ENCODE peak calls at places on chromosomes 6 and 20, in six cellular contexts. Q is HCT116, O is HepG2, C is H1, I is SK-N-SH, V is K562. N is an unnamed sample.

GRCh38 chr20:35886537-35886936 is 67.8 kb downstream of the SCAND1 start:
- DNase-seq in I (peak; percentile 76), C (no peak), V (no peak), O (no peak), Q (no peak), N (no peak)

GRCh38 chr6:37131104-37131959 is 38.6 kb upstream of the PIM1 start:
- DNase-seq in I (peak; percentile 85), V (no peak), Q (no peak), O (peak; percentile 68), C (no peak), N (no peak)

GRCh38 chr6:36618366-36619355 is 24.5 kb downstream of the SRSF3 start:
- DNase-seq in Q (no peak), I (no peak), C (no peak), O (no peak), V (no peak), N (no peak)

GRCh38 chr6:134165827-134166226 is 113.4 kb upstream of the SLC2A12 start:
- DNase-seq in Q (no peak), C (no peak), O (no peak), V (no peak), I (no peak), N (no peak)

GRCh38 chr6:1712451-1712850 is 102.7 kb downstream of the FOXC1 start:
- DNase-seq in O (peak; percentile 12), I (no peak), V (no peak), Q (no peak), C (no peak), N (no peak)

GRCh38 chr6:57173886-57174510 is 1.9 kb downstream of the BAG2 start:
- DNase-seq in Q (peak; percentile 36), I (peak; percentile 10), C (no peak), V (peak; percentile 37), O (peak; percentile 60), N (no peak)

GRCh38 chr6:161963634-161964244 is 689.9 kb upstream of the AGPAT4 start:
- DNase-seq in V (no peak), Q (no peak), I (no peak), C (no peak), O (no peak), N (no peak)

GRCh38 chr6:55490871-55491270 is 88.1 kb downstream of the HMGCLL1 start:
- DNase-seq in O (no peak), Q (no peak), V (no peak), C (no peak), I (no peak), N (no peak)

GRCh38 chr20:61886721-61887658 is 178.7 kb downstream of the TAF4 start:
- DNase-seq in Q (peak; percentile 23), I (peak; percentile 82), C (peak; percentile 66), V (peak; percentile 61), O (peak; percentile 53), N (peak; percentile 60)

GRCh38 chr20:5393218-5393870 is 76.6 kb upstream of the PROKR2 start:
- DNase-seq in Q (no peak), I (peak; percentile 45), V (no peak), C (no peak), O (no peak), N (no peak)

GRCh38 chr20:11112837-11113236 is 439.0 kb upstream of the JAG1 start:
- DNase-seq in O (no peak), Q (no peak), V (no peak), I (no peak), C (no peak), N (no peak)

GRCh38 chr6:47188588-47189021 is 121.1 kb downstream of the TNFRSF21 start:
- DNase-seq in C (no peak), I (no peak), Q (peak; percentile 80), V (no peak), O (peak; percentile 95), N (no peak)

GRCh38 chr20:5426026-5426425 is 109.3 kb upstream of the PROKR2 start:
- DNase-seq in C (no peak), Q (no peak), I (no peak), V (no peak), O (no peak), N (no peak)

GRCh38 chr6:100460650-100461204 is 4.0 kb downstream of the SIM1 start:
- DNase-seq in Q (no peak), I (no peak), C (peak; percentile 79), O (no peak), V (no peak), N (no peak)

GRCh38 chr20:8331740-8332412 is 199.8 kb downstream of the PLCB1 start:
- DNase-seq in V (no peak), Q (no peak), C (no peak), O (peak; percentile 86), I (no peak), N (no peak)

GRCh38 chr6:42914546-42914945 is 1.3 kb upstream of the PTCRA start:
- DNase-seq in V (no peak), Q (no peak), I (no peak), C (no peak), O (no peak), N (no peak)

GRCh38 chr6:101396552-101397173 is 3.2 kb downstream of the GRIK2 start:
- DNase-seq in I (no peak), C (peak; percentile 81), V (peak; percentile 29), Q (no peak), O (peak; percentile 36), N (peak; percentile 84)

GRCh38 chr6:77466055-77467028 is 3.1 kb upstream of the HTR1B start:
- DNase-seq in Q (no peak), C (peak; percentile 72), I (peak; percentile 54), V (no peak), O (peak; percentile 20), N (peak; percentile 43)

GRCh38 chr6:2858678-2859324 is 17.1 kb upstream of the SERPINB1 start:
- DNase-seq in I (no peak), O (no peak), V (no peak), Q (no peak), C (no peak), N (no peak)

GRCh38 chr6:144990768-144991167 is 705.6 kb downstream of the UTRN start:
- DNase-seq in C (no peak), I (no peak), V (no peak), Q (no peak), O (no peak), N (no peak)

GRCh38 chr6:63351995-63352586 is 32.3 kb upstream of the LGSN start:
- DNase-seq in O (peak; percentile 78), V (no peak), C (no peak), I (no peak), Q (peak; percentile 33), N (peak; percentile 58)

GRCh38 chr6:163985710-163986109 is 571.2 kb downstream of the QKI start:
- DNase-seq in V (no peak), C (no peak), I (no peak), Q (no peak), O (no peak), N (no peak)

GRCh38 chr6:30543824-30544223 is 12.5 kb downstream of the GNL1 start:
- DNase-seq in I (no peak), C (no peak), Q (no peak), O (no peak), V (no peak), N (no peak)

GRCh38 chr20:32203556-32204484 is 3.7 kb downstream of the PLAGL2 start:
- DNase-seq in V (no peak), O (no peak), I (no peak), Q (no peak), C (no peak), N (peak; percentile 74)

DNA sequence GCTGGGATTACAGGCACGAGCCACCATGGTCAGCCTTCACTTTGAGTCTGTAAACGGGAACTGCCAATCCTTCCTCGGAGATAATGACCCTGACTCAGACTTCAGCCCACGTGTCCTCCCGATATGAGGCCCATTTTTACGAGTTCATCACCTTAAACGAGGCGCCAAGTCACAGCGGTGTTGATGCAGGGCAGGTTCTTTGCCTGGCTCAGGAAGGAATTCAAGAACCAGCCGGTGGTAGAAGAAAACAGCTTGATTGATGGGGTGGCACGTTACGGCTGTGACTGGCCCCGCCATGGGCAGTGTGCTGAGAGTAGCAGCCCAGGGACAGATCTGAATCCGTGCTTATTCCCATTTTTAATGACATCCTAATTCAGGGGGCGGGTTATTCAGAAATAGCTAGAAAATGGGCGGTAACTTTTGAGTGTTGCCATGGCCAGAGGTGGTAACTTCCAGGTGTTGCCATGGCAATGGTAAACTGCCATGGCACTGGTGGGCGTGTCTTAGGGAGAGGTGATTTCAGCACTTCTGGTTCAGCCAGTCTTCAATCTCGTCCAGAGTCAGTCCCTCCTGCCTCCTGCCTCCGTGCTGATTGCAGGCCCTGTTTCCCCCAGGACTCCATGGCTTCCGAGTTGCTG is 9.1 kb upstream of the MAP1LC3A start:
- DNase-seq in O (peak; percentile 60), Q (peak; percentile 19), C (peak; percentile 64), I (no peak), V (peak; percentile 60), N (peak; percentile 71)
- TF ChIP-seq JUND in O (no peak), Q (no peak), C (no peak), I (no peak), V (peak; percentile 74), N (no peak)

GRCh38 chr6:155085582-155086253 is 90.6 kb downstream of the TIAM2 start:
- DNase-seq in O (peak; percentile 77), I (no peak), V (peak; percentile 64), Q (peak; percentile 36), C (no peak), N (no peak)

GRCh38 chr6:155089746-155090145 is 94.6 kb downstream of the TIAM2 start:
- DNase-seq in C (no peak), O (no peak), V (no peak), I (no peak), Q (no peak), N (no peak)

GRCh38 chr6:155090166-155090565 is 95.1 kb downstream of the TIAM2 start:
- DNase-seq in O (no peak), Q (no peak), C (no peak), V (no peak), I (no peak), N (no peak)

GRCh38 chr6:155091756-155092155 is 96.6 kb downstream of the TIAM2 start:
- DNase-seq in Q (no peak), I (no peak), O (no peak), C (no peak), V (no peak), N (no peak)

GRCh38 chr6:155088856-155089255 is 93.7 kb downstream of the TIAM2 start:
- DNase-seq in O (no peak), Q (no peak), I (no peak), V (no peak), C (no peak), N (no peak)
- TF ChIP-seq JUND in O (no peak), Q (no peak), I (no peak), V (no peak), C (no peak), N (no peak)

GRCh38 chr6:111804627-111805235 is 68.5 kb downstream of the FYN start:
- DNase-seq in Q (no peak), O (no peak), V (peak; percentile 80), I (no peak), C (no peak), N (no peak)

GRCh38 chr6:111803384-111803783 is 69.9 kb downstream of the FYN start:
- DNase-seq in I (no peak), Q (no peak), V (no peak), O (no peak), C (no peak), N (no peak)

GRCh38 chr6:111803804-111804203 is 69.4 kb downstream of the FYN start:
- DNase-seq in Q (no peak), V (no peak), C (no peak), I (no peak), O (no peak), N (no peak)

GRCh38 chr6:111806561-111807497 is 66.4 kb downstream of the FYN start:
- DNase-seq in C (no peak), I (no peak), O (no peak), Q (no peak), V (no peak), N (no peak)

GRCh38 chr6:111805511-111806181 is 67.6 kb downstream of the FYN start:
- DNase-seq in I (no peak), C (no peak), O (no peak), V (no peak), Q (no peak), N (no peak)
- TF ChIP-seq JUND in I (peak; percentile 72), C (no peak), O (no peak), V (no peak), Q (no peak), N (no peak)

GRCh38 chr20:43925215-43925614 is 10.6 kb downstream of the TOX2 start:
- DNase-seq in Q (no peak), O (no peak), C (no peak), I (no peak), V (no peak), N (no peak)
- TF ChIP-seq JUND in Q (no peak), O (no peak), C (no peak), I (no peak), V (no peak), N (no peak)